ENCODE peak calls at places on chromosomes 2 and 18, in six cellular contexts. F is choroid plexus epithelial cell, Y is fibroblast of lung, A is fibroblast of the aortic adventitia, W is MM.1S, I is hepatocyte. L is an unnamed sample.

GRCh38 chr2:151959203-151959602 is 131.0 kb upstream of the ARL5A start:
- DNase-seq in F (no peak), Y (no peak), A (no peak), W (no peak), I (no peak), L (no peak)

GRCh38 chr2:38863061-38863695 is 12.6 kb downstream of the DHX57 start:
- DNase-seq in F (peak; percentile 1), Y (no peak), A (no peak), W (no peak), I (no peak), L (no peak)

GRCh38 chr2:120820885-120821279 is 85.2 kb downstream of the GLI2 start:
- DNase-seq in F (peak; percentile 58), Y (peak; percentile 75), A (peak; percentile 55), W (peak; percentile 54), I (peak; percentile 38), L (no peak)

GRCh38 chr2:186771395-186771794 is 77.5 kb downstream of the FAM171B start:
- DNase-seq in F (peak; percentile 95), Y (no peak), A (no peak), W (no peak), I (no peak), L (no peak)

GRCh38 chr2:198096965-198097364 is 292.6 kb downstream of the PLCL1 start:
- DNase-seq in F (no peak), Y (no peak), A (no peak), W (no peak), I (no peak), L (no peak)

GRCh38 chr18:21241224-21242131 is 554 bp upstream of the GREB1L start:
- DNase-seq in F (no peak), Y (no peak), A (no peak), W (no peak), I (peak; percentile 34), L (no peak)

GRCh38 chr2:239936838-239937581 is 88.1 kb downstream of the NDUFA10 start:
- DNase-seq in F (no peak), Y (no peak), A (no peak), W (no peak), I (no peak), L (no peak)

GRCh38 chr2:97011977-97012569 is 25.7 kb upstream of the FAM178B start:
- DNase-seq in F (peak; percentile 86), Y (peak; percentile 76), A (peak; percentile 82), W (peak; percentile 77), I (peak; percentile 65), L (peak; percentile 35)

GRCh38 chr18:50374753-50375391 is at the start of gene SKA1:
- DNase-seq in F (peak; percentile 95), Y (peak; percentile 92), A (peak; percentile 91), W (peak; percentile 95), I (peak; percentile 97), L (peak; percentile 73)

GRCh38 chr18:12026562-12026961 is 45.3 kb downstream of the IMPA2 start:
- DNase-seq in F (no peak), Y (no peak), A (no peak), W (no peak), I (no peak), L (no peak)

GRCh38 chr18:23588836-23589560 is 2.7 kb upstream of the NPC1 start:
- DNase-seq in F (peak; percentile 21), Y (no peak), A (peak; percentile 47), W (no peak), I (no peak), L (no peak)

GRCh38 chr2:144550916-144551315 is 31.0 kb upstream of the ZEB2 start:
- DNase-seq in F (no peak), Y (no peak), A (no peak), W (no peak), I (no peak), L (no peak)

GRCh38 chr18:24959100-24959499 is 392.9 kb downstream of the ZNF521 start:
- DNase-seq in F (no peak), Y (no peak), A (no peak), W (no peak), I (peak; percentile 66), L (no peak)

DNA sequence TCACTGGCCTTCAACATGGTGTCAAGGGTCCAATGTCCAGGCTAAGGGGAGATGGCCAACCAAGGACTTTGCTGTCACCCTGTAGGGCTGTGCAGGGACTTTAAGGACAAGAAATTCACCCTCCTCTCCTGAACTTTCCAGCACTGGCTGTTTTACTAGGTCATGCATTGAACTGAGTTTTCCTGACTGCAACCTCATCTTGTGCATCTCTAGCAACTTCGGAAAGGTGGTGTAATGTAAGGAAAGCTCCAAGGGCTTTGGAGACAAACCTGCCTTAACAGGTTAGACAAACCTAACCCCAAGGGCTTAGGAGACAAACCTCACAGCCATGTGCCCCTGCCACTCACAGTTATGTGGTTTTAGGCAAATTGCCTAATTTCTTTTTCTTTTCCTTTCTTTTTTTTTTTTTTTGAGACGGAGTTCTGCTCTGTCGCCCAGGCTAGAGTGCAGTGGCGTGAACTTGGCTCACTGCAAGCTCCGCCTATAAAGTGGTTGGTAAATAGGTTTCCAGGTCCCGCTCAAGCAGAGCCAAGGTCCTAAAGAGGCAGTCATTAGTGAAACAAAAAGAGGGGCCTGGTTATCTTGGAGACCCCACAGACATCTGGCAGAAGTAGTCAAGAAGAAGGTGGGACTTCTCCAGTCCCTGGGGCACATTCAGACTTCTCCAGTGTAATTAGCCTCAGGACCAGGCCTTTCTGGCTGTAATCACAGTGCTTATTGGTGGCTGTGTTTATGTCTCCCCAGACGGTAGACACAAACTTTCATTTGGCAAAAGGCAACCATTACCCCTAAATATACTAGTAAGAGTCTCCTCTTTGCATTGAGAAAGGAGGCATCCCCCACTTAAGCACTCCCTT is 37.6 kb upstream of the PMAIP1 start:
- DNase-seq in F (no peak), Y (no peak), A (no peak), W (no peak), I (no peak), L (no peak)
- H3K4me3 ChIP-seq in F (no peak overlapping the region), Y (no peak overlapping the region), A (no peak overlapping the region), W (no peak overlapping the region), I (no peak overlapping the region), L (no peak overlapping the region)

GRCh38 chr2:241224068-241224850 is 35.8 kb downstream of the ANO7 start:
- DNase-seq in F (peak; percentile 48), Y (peak; percentile 55), A (peak; percentile 43), W (no peak), I (no peak), L (peak; percentile 27)
- TF ChIP-seq CTCF in F (peak; percentile 13), Y (no peak), A (no peak), W (no peak), I (no peak), L (no peak)

DNA sequence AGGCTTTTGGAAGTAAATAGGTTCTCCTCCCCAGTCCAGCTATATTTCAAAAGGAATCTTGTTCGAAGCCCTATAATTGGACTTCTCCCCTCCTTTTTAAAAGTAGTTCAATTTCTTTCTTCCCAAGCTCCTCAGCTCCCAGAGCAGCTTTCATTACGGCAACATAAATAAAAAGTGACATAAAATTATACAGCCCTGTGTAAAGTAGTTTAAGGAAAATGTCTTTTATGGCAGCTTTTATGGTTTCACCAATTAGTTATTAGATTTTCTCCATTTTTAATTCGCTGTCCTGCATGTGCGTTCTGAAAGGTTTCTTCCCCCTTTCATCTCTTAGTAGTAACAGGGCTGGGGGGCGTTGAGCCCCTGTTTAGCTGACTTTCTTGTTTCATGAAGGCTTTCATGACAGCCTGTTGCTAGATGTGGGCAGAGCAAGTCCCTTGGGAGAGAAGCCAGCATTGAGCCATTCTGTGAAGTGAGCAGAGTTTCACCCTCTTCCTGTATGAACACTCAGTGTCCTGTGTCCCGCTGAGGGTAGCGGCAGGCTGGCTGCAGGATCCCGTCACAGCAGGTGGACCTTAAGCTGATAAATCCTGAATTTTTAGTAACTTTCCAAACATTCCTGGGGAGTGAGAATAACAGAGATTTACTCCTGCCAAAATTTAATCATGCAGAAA is 229.7 kb upstream of the SPRED2 start:
- DNase-seq in F (peak; percentile 11), Y (peak; percentile 31), A (peak; percentile 3), W (no peak), I (no peak), L (no peak)
- H3K4me3 ChIP-seq in F (no peak overlapping the region), Y (peak overlapping the region; percentile 46), A (no peak overlapping the region), W (no peak overlapping the region), I (no peak overlapping the region), L (no peak overlapping the region)

GRCh38 chr18:42029100-42029499 is 74.1 kb downstream of the PIK3C3 start:
- DNase-seq in F (no peak), Y (no peak), A (no peak), W (no peak), I (no peak), L (no peak)
- TF ChIP-seq CTCF in F (no peak), Y (no peak), A (no peak), W (no peak), I (no peak), L (no peak)